ENCODE peak calls at places on chromosomes 2 and 18, in nine cellular contexts. X is stimulated activated naive CD8-positive, alpha-beta T cell treated with anti-CD3 and anti-CD28 coated beads, Interleukin-15, amount 100 ng/mL, for 72 hours; B is T1000; R is naive thymus-derived CD8-positive, alpha-beta T cell; K is NCI-H1092 treated with DMSO at 0.1 percent for 48 hours; W is chondrocyte; F is neural progenitor cell; H is stimulated activated CD4-positive, alpha-beta T cell treated with anti-CD3 and anti-CD28 coated beads, Interleukin-12 subunit alpha, Interleukin-12 subunit beta, amount 100 ng/mL, for 4 hours; U is brain microvascular endothelial cell. J is an unnamed sample.

GRCh38 chr2:148680462-148680861 is 35.9 kb downstream of the EPC2 start:
- DNase-seq in B (no peak), X (no peak), H (no peak), R (no peak), U (no peak), K (no peak), F (no peak), W (no peak), J (no peak)

GRCh38 chr2:101698419-101699190 is 1.1 kb downstream of the MAP4K4 start:
- DNase-seq in X (peak; percentile 32), F (no peak), U (no peak), B (no peak), R (no peak), H (no peak), K (peak; percentile 33), W (no peak), J (no peak)

GRCh38 chr2:164657129-164657528 is 35.8 kb upstream of the GRB14 start:
- DNase-seq in B (no peak), K (no peak), U (peak; percentile 95), H (no peak), R (no peak), F (no peak), W (no peak), X (no peak), J (no peak)

GRCh38 chr18:70659026-70659726 is 370.3 kb downstream of the SOCS6 start:
- DNase-seq in K (no peak), U (peak; percentile 73), B (no peak), H (no peak), X (peak; percentile 35), R (peak; percentile 35), F (no peak), W (no peak), J (no peak)

GRCh38 chr2:11771971-11772615 is 25.7 kb downstream of the LPIN1 start:
- DNase-seq in K (no peak), U (no peak), B (no peak), H (no peak), F (no peak), R (no peak), X (no peak), W (no peak), J (no peak)

GRCh38 chr2:159454185-159454584 is 162.2 kb downstream of the BAZ2B start:
- DNase-seq in H (no peak), R (no peak), U (peak; percentile 1), W (no peak), B (no peak), F (no peak), K (no peak), X (no peak), J (no peak)

GRCh38 chr2:64623232-64623879 is 30.4 kb downstream of the SERTAD2 start:
- DNase-seq in X (no peak), K (no peak), U (no peak), B (no peak), R (no peak), W (no peak), F (no peak), H (no peak), J (no peak)

GRCh38 chr2:1940660-1941059 is 196.3 kb upstream of the PXDN start:
- DNase-seq in B (no peak), U (no peak), X (no peak), R (no peak), H (no peak), W (no peak), F (no peak), K (no peak), J (no peak)

GRCh38 chr2:65430515-65431416 is 1.6 kb downstream of the SPRED2 start:
- DNase-seq in U (no peak), R (peak; percentile 47), H (peak; percentile 54), F (peak; percentile 73), B (peak; percentile 55), W (no peak), X (peak; percentile 76), K (peak; percentile 50), J (peak; percentile 27)

GRCh38 chr18:79199691-79200374 is 130.6 kb downstream of the ATP9B start:
- DNase-seq in X (peak; percentile 44), B (no peak), W (no peak), R (no peak), F (no peak), K (no peak), U (peak; percentile 29), H (no peak), J (no peak)

GRCh38 chr2:38440655-38441054 is 63.6 kb upstream of the ATL2 start:
- DNase-seq in B (no peak), R (no peak), W (no peak), X (no peak), U (no peak), F (no peak), H (no peak), K (no peak), J (peak; percentile 81)

GRCh38 chr18:48085781-48086487 is 155.5 kb upstream of the SMAD2 start:
- DNase-seq in R (no peak), H (no peak), F (no peak), W (no peak), B (no peak), K (no peak), X (no peak), U (no peak), J (no peak)

GRCh38 chr2:9003616-9004337 is at the start of gene MBOAT2:
- DNase-seq in R (peak; percentile 60), W (peak; percentile 96), X (peak; percentile 82), H (peak; percentile 76), B (peak; percentile 70), F (peak; percentile 97), U (peak; percentile 82), K (peak; percentile 82), J (peak; percentile 78)

GRCh38 chr2:211766689-211767088 is 771.9 kb downstream of the ERBB4 start:
- DNase-seq in F (no peak), W (no peak), H (no peak), B (no peak), R (no peak), X (no peak), U (no peak), K (no peak), J (no peak)

GRCh38 chr2:176334729-176335128 is 65.5 kb downstream of the MTX2 start:
- DNase-seq in B (no peak), R (no peak), W (no peak), F (no peak), X (no peak), U (no peak), K (no peak), H (no peak), J (no peak)

GRCh38 chr2:229096667-229097066 is 174.4 kb downstream of the PID1 start:
- DNase-seq in X (no peak), K (no peak), B (no peak), H (no peak), R (no peak), U (peak; percentile 7), W (no peak), F (no peak), J (no peak)

GRCh38 chr2:162293122-162293781 is 25.2 kb downstream of the IFIH1 start:
- DNase-seq in F (no peak), B (no peak), U (no peak), H (no peak), R (no peak), X (no peak), K (no peak), W (no peak), J (no peak)

GRCh38 chr2:85680707-85681353 is 12.8 kb upstream of the SFTPB start:
- DNase-seq in U (no peak), H (no peak), X (no peak), R (no peak), F (no peak), K (no peak), W (peak; percentile 36), B (no peak), J (no peak)

GRCh38 chr2:240230424-240230945 is 90.0 kb upstream of the OTOS start:
- DNase-seq in W (no peak), R (no peak), B (no peak), H (no peak), X (no peak), U (no peak), F (no peak), K (no peak), J (no peak)

GRCh38 chr18:55786651-55787272 is 198.8 kb upstream of the TCF4 start:
- DNase-seq in F (no peak), U (no peak), B (no peak), K (no peak), W (no peak), X (no peak), H (no peak), R (no peak), J (no peak)

GRCh38 chr2:229714736-229715541 is 584 bp upstream of the DNER start:
- DNase-seq in R (peak; percentile 11), W (peak; percentile 94), B (peak; percentile 51), U (peak; percentile 55), F (peak; percentile 89), X (peak; percentile 43), H (peak; percentile 22), K (peak; percentile 46), J (peak; percentile 74)

GRCh38 chr2:30871980-30872789 is 64.9 kb upstream of the CAPN13 start:
- DNase-seq in W (no peak), B (no peak), F (peak; percentile 78), R (no peak), U (no peak), H (no peak), X (no peak), K (peak; percentile 51), J (no peak)

GRCh38 chr2:60073201-60073600 is 480.3 kb downstream of the BCL11A start:
- DNase-seq in B (no peak), W (no peak), K (no peak), H (no peak), R (no peak), F (no peak), U (no peak), X (no peak), J (no peak)